ENCODE peak calls at places on chromosome 2, in four cellular contexts. L is body of pancreas, E is osteoblast, K is pancreas. R is an unnamed sample.

GRCh38 chr2:186590538-186591441 is 934 bp downstream of the ITGAV start:
- DNase-seq in L (no peak), E (peak; percentile 79), K (no peak), R (peak; percentile 48)

GRCh38 chr2:8761529-8762164 is 75.8 kb downstream of the KIDINS220 start:
- DNase-seq in L (no peak), E (peak; percentile 41), K (no peak), R (no peak)

GRCh38 chr2:8004250-8004681 is 677.6 kb upstream of the ID2 start:
- DNase-seq in L (no peak), E (peak; percentile 87), K (no peak), R (no peak)

GRCh38 chr2:105537466-105537865 is 138.6 kb upstream of the FHL2 start:
- DNase-seq in L (no peak), E (no peak), K (no peak), R (no peak)

GRCh38 chr2:136434251-136434715 is 316.3 kb upstream of the CXCR4 start:
- DNase-seq in L (no peak), E (no peak), K (no peak), R (no peak)

GRCh38 chr2:138723588-138723987 is 56.6 kb downstream of the NXPH2 start:
- DNase-seq in L (no peak), E (no peak), K (no peak), R (no peak)

GRCh38 chr2:134183679-134184078 is 70.2 kb upstream of the MGAT5 start:
- DNase-seq in L (no peak), E (no peak), K (no peak), R (no peak)

GRCh38 chr2:98093146-98093545 is 6.2 kb downstream of the VWA3B start:
- DNase-seq in L (no peak), E (no peak), K (no peak), R (no peak)

GRCh38 chr2:67329513-67329912 is 67.6 kb upstream of the ETAA1 start:
- DNase-seq in L (no peak), E (no peak), K (no peak), R (no peak)

GRCh38 chr2:96839288-96839874 is 4.4 kb downstream of the ANKRD23 start:
- DNase-seq in L (peak; percentile 43), E (peak; percentile 34), K (no peak), R (peak; percentile 87)

GRCh38 chr2:24454258-24454657 is 36.8 kb upstream of the NCOA1 start:
- DNase-seq in L (no peak), E (no peak), K (no peak), R (no peak)

GRCh38 chr2:101887328-101887727 is 104.4 kb upstream of the IL1R2 start:
- DNase-seq in L (no peak), E (peak; percentile 58), K (no peak), R (no peak)

GRCh38 chr2:1561793-1562521 is 148.7 kb downstream of the TPO start:
- DNase-seq in L (no peak), E (peak; percentile 68), K (no peak), R (no peak)

GRCh38 chr2:20450201-20451108 is 3.6 kb downstream of the RHOB start:
- DNase-seq in L (peak; percentile 72), E (peak; percentile 87), K (no peak), R (peak; percentile 69)

GRCh38 chr2:7289697-7290096 is 372.5 kb downstream of the RNF144A start:
- DNase-seq in L (no peak), E (no peak), K (no peak), R (no peak)

GRCh38 chr2:104733544-104733943 is 120.4 kb upstream of the POU3F3 start:
- DNase-seq in L (peak; percentile 24), E (no peak), K (no peak), R (no peak)

GRCh38 chr2:226087505-226088365 is 688.2 kb downstream of the NYAP2 start:
- DNase-seq in L (peak; percentile 23), E (no peak), K (no peak), R (no peak)

GRCh38 chr2:146037334-146037870 is 1517.5 kb upstream of the ZEB2 start:
- DNase-seq in L (no peak), E (no peak), K (no peak), R (no peak)

GRCh38 chr2:132604561-132604960 is 65.4 kb downstream of the LYPD1 start:
- DNase-seq in L (no peak), E (no peak), K (no peak), R (no peak)
- H3K27me3 ChIP-seq in L (no peaks in the 10 kb centered on the region), E (no peaks in the 10 kb centered on the region), K (no peaks in the 10 kb centered on the region), R (no peaks in the 10 kb centered on the region)

GRCh38 chr2:120322329-120322728 is 23.6 kb upstream of the INHBB start:
- DNase-seq in L (no peak), E (peak; percentile 62), K (no peak), R (no peak)
- H3K27me3 ChIP-seq in L (no peaks in the 10 kb centered on the region), E (peaks cover 7% of the 10 kb centered on the region), K (no peaks in the 10 kb centered on the region), R (no peaks in the 10 kb centered on the region)

DNA sequence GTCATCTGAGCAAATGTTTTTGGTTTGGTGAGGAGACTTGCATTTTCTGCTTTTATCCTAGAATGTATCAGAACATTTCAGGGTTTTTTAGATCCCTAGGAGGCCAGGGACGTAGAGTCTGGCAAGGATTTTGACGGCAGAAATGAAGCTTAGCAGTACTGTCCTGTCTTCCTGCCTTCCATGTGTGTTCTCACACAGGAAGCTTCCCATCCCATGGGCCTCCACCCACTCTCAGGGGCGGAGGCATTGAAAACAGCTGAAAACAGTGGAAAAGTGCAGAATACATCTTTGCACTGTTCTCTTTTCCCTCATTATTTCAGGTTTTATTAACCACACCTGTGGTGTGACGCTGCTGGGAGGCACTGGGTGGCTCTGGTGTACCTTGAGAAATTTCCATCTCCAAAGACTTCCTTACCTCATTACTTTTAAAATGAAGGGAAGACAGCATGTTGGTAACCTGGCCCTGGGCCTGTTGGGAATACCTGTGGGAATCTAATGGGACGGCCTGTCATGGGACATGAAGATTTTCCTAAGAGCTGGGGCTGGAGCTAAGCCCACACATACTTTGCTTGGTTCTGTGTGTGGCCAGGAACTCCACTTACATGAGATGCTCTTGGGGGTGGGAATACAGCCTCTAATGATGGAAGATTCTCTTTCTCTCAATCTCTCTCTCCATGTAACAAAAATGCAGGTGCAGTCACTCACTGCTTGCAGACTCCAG is 20.5 kb downstream of the PCARE start:
- DNase-seq in L (no peak), E (peak; percentile 76), K (no peak), R (peak; percentile 20)
- H3K27me3 ChIP-seq in L (no peaks in the 10 kb centered on the region), E (peaks cover 11% of the 10 kb centered on the region), K (no peaks in the 10 kb centered on the region), R (no peaks in the 10 kb centered on the region)

DNA sequence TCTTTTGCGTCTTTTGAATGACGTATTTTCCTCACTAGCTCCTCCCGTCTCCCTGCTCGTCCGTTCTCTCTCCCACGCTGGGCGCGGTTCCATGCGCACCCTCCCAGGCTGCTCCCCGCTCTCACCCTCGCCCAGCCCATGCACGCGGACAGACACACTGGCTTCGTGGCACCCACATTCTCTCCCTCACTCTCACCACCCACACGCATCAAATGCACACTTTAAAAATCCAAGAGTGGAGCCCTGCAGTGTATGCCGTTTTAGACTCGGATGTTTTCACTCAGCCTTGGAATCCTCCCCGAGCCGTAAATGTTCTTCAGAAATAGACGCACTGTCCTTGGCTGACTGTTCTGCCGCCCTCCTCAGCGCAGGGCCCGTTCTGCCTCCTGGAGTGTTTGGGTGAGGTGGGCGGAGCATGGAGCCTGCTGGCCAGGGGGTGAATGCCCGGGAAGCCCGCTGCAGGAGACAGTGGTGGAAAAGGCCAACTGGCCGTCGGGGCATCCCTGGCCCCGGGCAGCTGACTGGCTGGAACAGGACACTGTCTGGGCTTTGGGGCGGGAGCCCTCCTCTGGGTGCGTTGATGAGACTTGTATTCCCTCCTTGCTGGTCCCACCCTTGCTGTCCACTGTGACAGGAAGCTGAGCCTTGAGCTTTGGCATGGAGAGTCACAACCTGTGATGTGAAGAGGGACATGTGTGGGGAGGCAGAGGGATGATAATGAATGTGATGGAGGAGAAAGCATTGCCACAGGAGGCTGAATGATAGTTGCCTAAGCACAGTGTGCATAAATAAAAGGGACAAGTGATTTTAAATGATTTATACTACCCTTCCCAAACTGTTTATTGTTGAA is 35.4 kb upstream of the LYPD6B start:
- DNase-seq in L (no peak), E (no peak), K (no peak), R (no peak)
- H3K27me3 ChIP-seq in L (no peaks in the 10 kb centered on the region), E (peaks cover 7% of the 10 kb centered on the region), K (no peaks in the 10 kb centered on the region), R (no peaks in the 10 kb centered on the region)

DNA sequence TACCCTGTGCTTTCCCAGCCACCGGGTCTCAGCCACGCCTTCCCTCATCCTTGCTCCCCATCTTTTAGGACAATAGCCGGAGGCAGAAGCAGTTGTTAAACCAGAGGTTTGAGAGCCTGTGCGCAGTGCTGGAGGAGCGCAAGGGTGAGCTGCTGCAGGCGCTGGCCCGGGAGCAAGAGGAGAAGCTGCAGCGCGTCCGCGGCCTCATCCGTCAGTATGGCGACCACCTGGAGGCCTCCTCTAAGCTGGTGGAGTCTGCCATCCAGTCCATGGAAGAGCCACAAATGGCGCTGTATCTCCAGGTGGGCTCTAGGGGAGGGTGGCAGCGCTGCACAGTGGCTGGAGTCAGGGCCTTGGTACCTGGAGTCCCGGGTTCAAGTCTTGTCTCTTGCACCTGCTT is 2.7 kb downstream of the UCN start:
- DNase-seq in L (no peak), E (peak; percentile 79), K (no peak), R (no peak)
- H3K27me3 ChIP-seq in L (no peaks in the 10 kb centered on the region), E (peaks cover 44% of the 10 kb centered on the region), K (peaks cover 12% of the 10 kb centered on the region), R (peaks cover 18% of the 10 kb centered on the region)